ENCODE peak calls at places on chromosomes 3 and 15, in five cellular contexts. U is adrenal gland, X is NCI-H1105, Q is H9, Y is globus pallidus. F is an unnamed sample.
A peak's percentile ranks its signal among the peaks of the same experiment; 100 is the strongest.

GRCh38 chr3:98690876-98691275 is 72.3 kb upstream of the ST3GAL6 start:
- DNase-seq in U (no peak), X (no peak), Q (no peak), Y (no peak), F (no peak)

GRCh38 chr3:48289659-48290058 is 43.8 kb downstream of the SPINK8 start:
- DNase-seq in U (no peak), X (no peak), Q (no peak), Y (no peak), F (no peak)

GRCh38 chr15:58434334-58434888 is 2.6 kb downstream of the LIPC start:
- DNase-seq in U (no peak), X (no peak), Q (no peak), Y (no peak), F (no peak)

GRCh38 chr15:101533371-101534140 is 44.0 kb upstream of the PCSK6 start:
- DNase-seq in U (no peak), X (no peak), Q (peak; percentile 18), Y (no peak), F (no peak)

GRCh38 chr15:42730536-42730935 is 6.4 kb downstream of the CDAN1 start:
- DNase-seq in U (no peak), X (no peak), Q (no peak), Y (no peak), F (no peak)

GRCh38 chr3:157086053-157086761 is 73.7 kb downstream of the CCNL1 start:
- DNase-seq in U (no peak), X (no peak), Q (no peak), Y (no peak), F (no peak)

GRCh38 chr3:1088503-1088902 is 4.3 kb upstream of the CNTN6 start:
- DNase-seq in U (no peak), X (no peak), Q (no peak), Y (no peak), F (no peak)

GRCh38 chr15:28097656-28098359 is 1.3 kb downstream of the OCA2 start:
- DNase-seq in U (no peak), X (no peak), Q (no peak), Y (no peak), F (no peak)

GRCh38 chr3:65231544-65231943 is 543.7 kb upstream of the ADAMTS9 start:
- DNase-seq in U (no peak), X (no peak), Q (no peak), Y (no peak), F (no peak)

F was measured in memory B cell.